ENCODE peak calls at places on chromosomes 7 and 10, in six cellular contexts. N is A549, W is spleen, T is tibial nerve, S is OCI-LY7, Z is ovary. O is an unnamed sample.

GRCh38 chr10:72084094-72084459 is 4.3 kb downstream of the SPOCK2 start:
- DNase-seq in N (no peak), W (peak; percentile 72), T (no peak), S (peak; percentile 31), Z (no peak), O (no peak)

GRCh38 chr10:48634198-48634983 is 29.5 kb upstream of the ARHGAP22 start:
- DNase-seq in N (no peak), W (peak; percentile 88), T (no peak), S (peak; percentile 69), Z (no peak), O (no peak)

GRCh38 chr10:43949351-43949750 is 300.7 kb upstream of the ZNF32 start:
- DNase-seq in N (no peak), W (no peak), T (no peak), S (no peak), Z (no peak), O (no peak)

GRCh38 chr10:46222364-46222935 is 64.3 kb upstream of the ANTXRL start:
- DNase-seq in N (no peak), W (no peak), T (no peak), S (no peak), Z (no peak), O (no peak)

GRCh38 chr10:114044251-114045070 is 795 bp downstream of the ADRB1 start:
- DNase-seq in N (peak; percentile 9), W (peak; percentile 80), T (no peak), S (no peak), Z (no peak), O (peak; percentile 11)

GRCh38 chr10:103636492-103636891 is 143.0 kb downstream of the NEURL1 start:
- DNase-seq in N (no peak), W (no peak), T (no peak), S (no peak), Z (no peak), O (no peak)

GRCh38 chr10:102024799-102025198 is 31.2 kb downstream of the ARMH3 start:
- DNase-seq in N (no peak), W (no peak), T (no peak), S (no peak), Z (no peak), O (no peak)

GRCh38 chr7:96075510-96076349 is 246.2 kb downstream of the SLC25A13 start:
- DNase-seq in N (peak; percentile 53), W (peak; percentile 81), T (no peak), S (peak; percentile 25), Z (peak; percentile 75), O (peak; percentile 62)

GRCh38 chr10:133067152-133068090 is 20.3 kb upstream of the ADGRA1 start:
- DNase-seq in N (no peak), W (no peak), T (no peak), S (no peak), Z (no peak), O (no peak)

GRCh38 chr7:87797798-87798403 is 78.3 kb downstream of the SLC25A40 start:
- DNase-seq in N (peak; percentile 62), W (no peak), T (no peak), S (peak; percentile 66), Z (no peak), O (no peak)

GRCh38 chr10:123885406-123886164 is 6.0 kb downstream of the CPXM2 start:
- DNase-seq in N (no peak), W (no peak), T (no peak), S (no peak), Z (peak; percentile 28), O (no peak)

GRCh38 chr10:78194539-78195402 is 161.1 kb downstream of the RPS24 start:
- DNase-seq in N (no peak), W (no peak), T (no peak), S (no peak), Z (no peak), O (no peak)

GRCh38 chr7:37505750-37506353 is 57.2 kb upstream of the ELMO1 start:
- DNase-seq in N (no peak), W (no peak), T (no peak), S (no peak), Z (no peak), O (no peak)

GRCh38 chr10:51718804-51719291 is 19.5 kb upstream of the CSTF2T start:
- DNase-seq in N (peak; percentile 10), W (no peak), T (no peak), S (no peak), Z (no peak), O (peak; percentile 57)

DNA sequence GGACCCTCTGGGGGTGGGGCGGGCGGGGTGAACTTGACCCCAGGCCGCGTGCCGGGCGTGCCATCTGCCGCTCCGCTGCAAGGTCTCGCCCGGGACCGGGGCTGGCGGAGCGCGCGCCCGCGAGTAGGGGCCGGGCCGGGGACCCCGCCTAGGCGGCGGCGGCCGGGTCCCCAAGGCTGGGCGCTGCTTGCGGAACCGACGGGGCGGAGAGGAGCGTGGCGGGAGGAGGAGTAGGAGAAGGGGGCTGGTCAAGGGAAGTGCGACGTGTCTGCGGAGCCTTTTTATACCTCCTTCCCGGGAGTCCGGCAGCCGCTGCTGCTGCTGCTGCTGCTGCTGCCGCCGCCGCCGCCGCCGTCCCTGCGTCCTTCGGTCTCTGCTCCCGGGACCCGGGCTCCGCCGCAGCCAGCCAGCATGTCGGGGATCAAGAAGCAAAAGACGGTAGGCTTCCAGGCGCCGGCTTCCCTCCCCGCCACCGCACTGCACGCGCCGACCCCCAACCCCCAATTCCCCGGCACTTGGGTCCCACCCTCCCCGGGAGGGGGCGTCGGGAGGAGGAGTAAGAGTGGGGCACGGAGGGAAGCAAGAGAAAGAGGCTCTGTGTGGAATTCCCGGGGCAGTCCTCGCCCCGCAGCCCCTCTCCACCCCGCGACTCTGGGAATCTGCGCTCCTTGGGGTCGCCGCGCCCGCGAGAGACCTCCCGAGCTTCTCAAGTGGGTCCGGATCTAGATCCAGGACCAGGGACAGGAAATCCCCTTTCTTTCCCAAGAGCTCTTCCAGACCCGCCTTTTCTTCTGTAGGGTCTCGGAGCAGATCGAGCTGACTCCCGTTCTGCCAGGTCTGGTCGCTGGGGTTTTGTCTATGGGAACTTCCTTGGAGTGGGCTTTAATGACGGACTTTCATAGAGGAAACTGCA is at the start of gene PAPSS2:
- DNase-seq in N (peak; percentile 75), W (peak; percentile 88), T (peak; percentile 16), S (no peak), Z (peak; percentile 60), O (peak; percentile 56)
- TF ChIP-seq CTCF in N (no peak), W (no peak), T (no peak), S (no peak), Z (no peak), O (peak; percentile 17)

DNA sequence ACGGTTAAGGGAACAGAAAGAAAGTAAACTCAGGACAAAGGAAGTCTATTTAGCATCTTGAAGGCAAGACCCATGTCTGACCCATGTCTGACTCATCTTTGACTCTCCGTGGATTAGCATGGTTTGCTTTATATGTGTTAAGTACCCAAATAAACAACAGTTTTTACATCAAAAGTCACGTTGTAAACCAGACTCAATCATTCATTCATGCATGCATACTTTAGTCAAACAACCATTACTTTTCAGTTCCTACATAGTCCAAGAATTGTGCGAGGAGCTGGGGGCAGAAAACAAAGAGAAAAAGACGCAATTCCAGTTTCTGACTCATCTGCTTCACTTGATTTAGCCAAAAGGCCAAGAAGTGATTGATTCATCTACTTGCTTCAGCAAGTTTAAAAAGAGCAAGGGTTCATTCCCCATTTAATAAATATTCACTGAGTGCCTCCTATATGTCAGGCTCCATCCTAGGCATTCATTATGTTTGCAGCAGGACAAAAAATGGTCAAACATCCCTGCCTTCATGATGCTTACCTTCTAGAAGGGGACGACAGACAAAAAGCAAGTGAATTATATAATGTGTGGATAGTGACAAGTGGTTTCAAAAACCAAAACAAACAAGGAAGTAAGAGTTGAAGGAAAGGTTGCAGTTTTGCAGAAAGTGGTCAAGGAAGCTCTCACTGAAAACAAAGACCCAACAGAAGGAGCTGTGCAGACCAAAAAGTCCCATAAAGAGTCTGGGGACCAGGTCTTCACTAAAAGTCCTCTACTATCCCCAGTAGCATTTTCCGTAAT is 116.2 kb downstream of the FAM107B start:
- DNase-seq in N (peak; percentile 95), W (no peak), T (no peak), S (peak; percentile 50), Z (no peak), O (no peak)
- H3K4me3 ChIP-seq in N (no peak overlapping the region), W (no peak overlapping the region), T (no peak overlapping the region), S (peak overlapping the region; percentile 39), Z (no peak overlapping the region), O (no peak overlapping the region)

DNA sequence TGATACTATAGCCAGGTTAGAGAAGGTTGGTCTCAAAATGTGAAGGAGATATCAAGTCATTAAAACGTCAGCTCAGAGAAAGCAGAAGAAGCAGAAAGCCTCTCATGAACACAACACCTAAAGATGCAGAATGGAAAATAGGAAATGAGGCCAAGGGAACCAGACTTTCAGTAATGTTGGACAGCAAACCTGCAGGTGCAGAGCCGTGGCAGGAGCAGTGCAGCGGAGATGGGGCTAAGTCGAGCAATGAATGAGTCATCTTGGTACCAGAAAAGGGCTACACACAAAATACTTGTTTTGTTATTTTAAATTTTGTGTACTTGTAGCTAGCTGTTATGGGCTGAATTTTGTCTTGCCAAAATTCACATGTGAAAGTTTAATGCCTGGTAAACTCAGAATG is 479.6 kb upstream of the POM121L12 start:
- DNase-seq in N (no peak), W (no peak), T (no peak), S (no peak), Z (no peak), O (no peak)
- TF ChIP-seq CTCF in N (no peak), W (no peak), T (no peak), S (no peak), Z (no peak), O (no peak)

GRCh38 chr10:75403144-75404022 is 1.8 kb upstream of the ZNF503 start:
- DNase-seq in N (peak; percentile 42), W (no peak), T (peak; percentile 14), S (no peak), Z (peak; percentile 69), O (peak; percentile 80)
- H3K4me3 ChIP-seq in N (peak overlapping the region; percentile 92), W (peak overlapping the region; percentile 70), T (peak overlapping the region; percentile 95), S (no peak overlapping the region), Z (peak overlapping the region; percentile 93), O (peak overlapping the region; percentile 99)

GRCh38 chr7:143878884-143879283 is 23.1 kb downstream of the TCAF1 start:
- DNase-seq in N (no peak), W (no peak), T (no peak), S (no peak), Z (no peak), O (no peak)
- TF ChIP-seq CTCF in N (no peak), W (no peak), T (no peak), S (no peak), Z (no peak), O (no peak)

O was measured in Caco-2.